ENCODE peak calls at places on chromosomes 1 and 21, in six cellular contexts. P is kidney; M is stimulated activated naive CD8-positive, alpha-beta T cell treated with anti-CD3 and anti-CD28 coated beads, Interleukin-15, Interleukin-2, amounts not matched to agents 100 U/mL and 50 U/mL, for 24 hours; H is activated T-cell treated with anti-CD3 and anti-CD28 coated beads for 1 hour; I is left colon; Q is frontal cortex. S is an unnamed sample.
A peak's percentile ranks its signal among the peaks of the same experiment; 100 is the strongest.

GRCh38 chr1:236334893-236335545 is 53.3 kb upstream of the ERO1B start:
- DNase-seq in P (no peak), Q (no peak), H (no peak), I (no peak), M (no peak), S (no peak)

GRCh38 chr1:15158506-15159165 is 5.1 kb downstream of the TMEM51 start:
- DNase-seq in P (no peak), H (no peak), Q (no peak), I (no peak), M (no peak), S (no peak)

GRCh38 chr1:207811920-207812720 is 60.3 kb downstream of the CD46 start:
- DNase-seq in M (no peak), P (peak; percentile 90), H (no peak), Q (peak; percentile 69), I (peak; percentile 79), S (no peak)

GRCh38 chr1:13651279-13651678 is 48.7 kb upstream of the PRDM2 start:
- DNase-seq in M (no peak), I (no peak), H (no peak), P (no peak), Q (no peak), S (no peak)

GRCh38 chr21:38712076-38712475 is 93.7 kb upstream of the ETS2 start:
- DNase-seq in I (peak; percentile 41), H (no peak), Q (no peak), P (no peak), M (no peak), S (peak; percentile 35)

GRCh38 chr1:187051618-187052232 is 223.0 kb downstream of the PLA2G4A start:
- DNase-seq in H (no peak), I (no peak), Q (no peak), P (no peak), M (peak; percentile 10), S (peak; percentile 43)

GRCh38 chr1:209567788-209568187 is 15.7 kb upstream of the CAMK1G start:
- DNase-seq in I (no peak), Q (no peak), P (no peak), M (no peak), H (no peak), S (no peak)

GRCh38 chr1:56797079-56797685 is 22.0 kb downstream of the FYB2 start:
- DNase-seq in Q (no peak), H (no peak), P (no peak), M (no peak), I (peak; percentile 82), S (no peak)

GRCh38 chr1:3319874-3320245 is 134.6 kb upstream of the ARHGEF16 start:
- DNase-seq in H (no peak), P (no peak), M (peak; percentile 43), Q (no peak), I (peak; percentile 77), S (peak; percentile 56)

GRCh38 chr1:12543747-12544146 is 74.3 kb downstream of the DHRS3 start:
- DNase-seq in M (no peak), H (no peak), P (no peak), Q (no peak), I (no peak), S (no peak)

GRCh38 chr1:232627645-232628334 is 2.1 kb downstream of the SIPA1L2 start:
- DNase-seq in H (no peak), I (no peak), Q (no peak), M (no peak), P (no peak), S (no peak)

GRCh38 chr1:110672753-110673108 is 2.0 kb downstream of the KCNA3 start:
- DNase-seq in Q (no peak), P (no peak), I (no peak), H (no peak), M (peak; percentile 5), S (peak; percentile 29)

GRCh38 chr1:73637275-73637674 is 560.7 kb downstream of the LRRIQ3 start:
- DNase-seq in I (no peak), P (no peak), Q (no peak), H (no peak), M (no peak), S (no peak)

GRCh38 chr21:25615880-25616279 is 8.6 kb upstream of the MRPL39 start:
- DNase-seq in I (no peak), H (no peak), Q (no peak), P (no peak), M (no peak), S (no peak)

GRCh38 chr1:34167091-34167788 is 2.2 kb upstream of the CSMD2 start:
- DNase-seq in H (no peak), P (no peak), Q (no peak), M (no peak), I (no peak), S (no peak)

GRCh38 chr1:58155418-58156123 is 391.0 kb downstream of the OMA1 start:
- DNase-seq in M (no peak), I (no peak), H (no peak), Q (no peak), P (no peak), S (no peak)

GRCh38 chr1:159914252-159915018 is 10.9 kb downstream of the TAGLN2 start:
- DNase-seq in I (peak; percentile 32), P (no peak), M (no peak), Q (no peak), H (no peak), S (no peak)

GRCh38 chr1:191618202-191618601 is 540.1 kb upstream of the RGS18 start:
- DNase-seq in P (no peak), Q (no peak), H (no peak), M (no peak), I (no peak), S (no peak)

GRCh38 chr1:103788377-103788776 is 38.7 kb downstream of the AMY1C start:
- DNase-seq in I (no peak), M (no peak), P (no peak), Q (no peak), H (no peak), S (no peak)

GRCh38 chr1:247298124-247298481 is 33.6 kb downstream of the ZNF496 start:
- DNase-seq in Q (no peak), H (no peak), I (no peak), M (no peak), P (no peak), S (no peak)

GRCh38 chr1:22723151-22723550 is 12.5 kb downstream of the EPHB2 start:
- DNase-seq in M (no peak), Q (no peak), P (no peak), I (no peak), H (no peak), S (no peak)

GRCh38 chr1:241666419-241666818 is 14.3 kb downstream of the WDR64 start:
- DNase-seq in M (no peak), Q (no peak), H (no peak), P (no peak), I (no peak), S (no peak)

GRCh38 chr1:46210561-46210960 is 7.4 kb downstream of the LURAP1 start:
- DNase-seq in P (no peak), I (no peak), M (no peak), Q (no peak), H (no peak), S (no peak)

GRCh38 chr1:85656948-85657347 is 51.3 kb downstream of the ZNHIT6 start:
- DNase-seq in M (no peak), P (no peak), Q (no peak), I (no peak), H (no peak), S (no peak)

GRCh38 chr1:206828061-206828460 is 37.4 kb upstream of the IL20 start:
- DNase-seq in M (no peak), Q (no peak), I (no peak), P (no peak), H (no peak), S (no peak)

GRCh38 chr1:10626781-10627410 is 152.1 kb downstream of the PEX14 start:
- DNase-seq in M (no peak), I (no peak), Q (no peak), H (no peak), P (no peak), S (no peak)

GRCh38 chr1:61782771-61783170 is 40.5 kb downstream of the PATJ start:
- DNase-seq in I (no peak), Q (no peak), H (peak; percentile 27), P (no peak), M (peak; percentile 31), S (peak; percentile 20)

GRCh38 chr1:178451529-178451928 is 45.2 kb downstream of the CLEC20A start:
- DNase-seq in P (no peak), Q (no peak), M (no peak), I (no peak), H (no peak), S (no peak)

GRCh38 chr1:186617860-186618780 is 62.1 kb downstream of the PTGS2 start:
- DNase-seq in I (peak; percentile 61), P (no peak), Q (peak; percentile 14), H (no peak), M (peak; percentile 49), S (peak; percentile 79)

GRCh38 chr1:109782514-109782913 is 18.8 kb upstream of the EPS8L3 start:
- DNase-seq in Q (no peak), M (no peak), H (no peak), P (no peak), I (peak; percentile 32), S (no peak)

GRCh38 chr1:223271085-223271781 is 92.7 kb downstream of the SUSD4 start:
- DNase-seq in H (no peak), I (peak; percentile 47), M (no peak), Q (no peak), P (no peak), S (no peak)

GRCh38 chr21:46375560-46376230 is 51.7 kb downstream of the PCNT start:
- DNase-seq in I (no peak), P (no peak), M (no peak), Q (no peak), H (no peak), S (no peak)

GRCh38 chr21:44606495-44606894 is 5.4 kb upstream of the KRTAP10-8 start:
- DNase-seq in H (no peak), P (no peak), I (no peak), Q (no peak), M (no peak), S (no peak)

GRCh38 chr1:156499194-156499702 is 1.3 kb downstream of the MEF2D start:
- DNase-seq in H (no peak), M (no peak), I (peak; percentile 38), Q (no peak), P (peak; percentile 69), S (no peak)

GRCh38 chr1:46805755-46806154 is 6.9 kb downstream of the CYP4B1 start:
- DNase-seq in I (no peak), P (no peak), H (no peak), Q (no peak), M (no peak), S (no peak)

GRCh38 chr21:36591326-36591970 is 107.5 kb upstream of the SIM2 start:
- DNase-seq in Q (no peak), P (no peak), I (no peak), H (no peak), M (no peak), S (no peak)

GRCh38 chr1:207997486-207998268 is 86.8 kb upstream of the CD34 start:
- DNase-seq in Q (peak; percentile 42), M (peak; percentile 64), H (peak; percentile 28), P (peak; percentile 82), I (peak; percentile 70), S (peak; percentile 60)